ENCODE peak calls at places on chromosomes 3 and 15, in ten cellular contexts. One of them, this sample, is unnamed.

GRCh38 chr15:73254598-73254997 is 114.2 kb downstream of the HCN4 start:
- DNase-seq in G401: no peak
- DNase-seq in HT1080: no peak
- DNase-seq in GM12892: no peak
- DNase-seq in NCI-H1105: no peak
- DNase-seq in GM12891: no peak
- DNase-seq in stimulated activated CD8-positive, alpha-beta memory T cell treated with anti-CD3 and anti-CD28 coated beads, Interleukin-7, amount 100 ng/mL, for 24 hours: no peak
- DNase-seq in COR-L47: no peak
- DNase-seq in uterus: no peak
- DNase-seq in activated CD4-positive, alpha-beta T cell treated with anti-CD3 and anti-CD28 coated beads for 48 hours: no peak
- DNase-seq in this sample: no peak

GRCh38 chr3:5264093-5264610 is 76.6 kb downstream of the EDEM1 start:
- DNase-seq in G401: no peak
- DNase-seq in HT1080: no peak
- DNase-seq in GM12892: no peak
- DNase-seq in NCI-H1105: no peak
- DNase-seq in GM12891: no peak
- DNase-seq in stimulated activated CD8-positive, alpha-beta memory T cell treated with anti-CD3 and anti-CD28 coated beads, Interleukin-7, amount 100 ng/mL, for 24 hours: no peak
- DNase-seq in COR-L47: no peak
- DNase-seq in uterus: no peak
- DNase-seq in activated CD4-positive, alpha-beta T cell treated with anti-CD3 and anti-CD28 coated beads for 48 hours: no peak
- DNase-seq in this sample: no peak

GRCh38 chr15:82999905-83000671 is 11.4 kb downstream of the C15orf40 start:
- DNase-seq in G401: peak
- DNase-seq in HT1080: peak
- DNase-seq in GM12892: peak
- DNase-seq in NCI-H1105: peak
- DNase-seq in GM12891: peak
- DNase-seq in stimulated activated CD8-positive, alpha-beta memory T cell treated with anti-CD3 and anti-CD28 coated beads, Interleukin-7, amount 100 ng/mL, for 24 hours: no peak
- DNase-seq in COR-L47: peak
- DNase-seq in uterus: no peak
- DNase-seq in activated CD4-positive, alpha-beta T cell treated with anti-CD3 and anti-CD28 coated beads for 48 hours: peak
- DNase-seq in this sample: no peak

GRCh38 chr3:85709483-85709882 is 750.7 kb downstream of the CADM2 start:
- DNase-seq in G401: no peak
- DNase-seq in HT1080: no peak
- DNase-seq in GM12892: no peak
- DNase-seq in NCI-H1105: peak
- DNase-seq in GM12891: no peak
- DNase-seq in stimulated activated CD8-positive, alpha-beta memory T cell treated with anti-CD3 and anti-CD28 coated beads, Interleukin-7, amount 100 ng/mL, for 24 hours: no peak
- DNase-seq in COR-L47: no peak
- DNase-seq in uterus: no peak
- DNase-seq in activated CD4-positive, alpha-beta T cell treated with anti-CD3 and anti-CD28 coated beads for 48 hours: no peak
- DNase-seq in this sample: no peak

GRCh38 chr3:106769045-106769444 is 608.2 kb upstream of the CCDC54 start:
- DNase-seq in G401: no peak
- DNase-seq in HT1080: no peak
- DNase-seq in GM12892: no peak
- DNase-seq in NCI-H1105: no peak
- DNase-seq in GM12891: no peak
- DNase-seq in stimulated activated CD8-positive, alpha-beta memory T cell treated with anti-CD3 and anti-CD28 coated beads, Interleukin-7, amount 100 ng/mL, for 24 hours: no peak
- DNase-seq in COR-L47: no peak
- DNase-seq in uterus: no peak
- DNase-seq in activated CD4-positive, alpha-beta T cell treated with anti-CD3 and anti-CD28 coated beads for 48 hours: no peak
- DNase-seq in this sample: no peak

GRCh38 chr3:95923496-95924210 is 890.7 kb upstream of the EPHA6 start:
- DNase-seq in G401: no peak
- DNase-seq in HT1080: peak
- DNase-seq in GM12892: no peak
- DNase-seq in NCI-H1105: no peak
- DNase-seq in GM12891: no peak
- DNase-seq in stimulated activated CD8-positive, alpha-beta memory T cell treated with anti-CD3 and anti-CD28 coated beads, Interleukin-7, amount 100 ng/mL, for 24 hours: no peak
- DNase-seq in COR-L47: no peak
- DNase-seq in uterus: no peak
- DNase-seq in activated CD4-positive, alpha-beta T cell treated with anti-CD3 and anti-CD28 coated beads for 48 hours: peak
- DNase-seq in this sample: no peak

GRCh38 chr3:130905551-130905950 is 11.7 kb downstream of the ATP2C1 start:
- DNase-seq in G401: no peak
- DNase-seq in HT1080: no peak
- DNase-seq in GM12892: no peak
- DNase-seq in NCI-H1105: no peak
- DNase-seq in GM12891: no peak
- DNase-seq in stimulated activated CD8-positive, alpha-beta memory T cell treated with anti-CD3 and anti-CD28 coated beads, Interleukin-7, amount 100 ng/mL, for 24 hours: no peak
- DNase-seq in COR-L47: no peak
- DNase-seq in uterus: no peak
- DNase-seq in activated CD4-positive, alpha-beta T cell treated with anti-CD3 and anti-CD28 coated beads for 48 hours: no peak
- DNase-seq in this sample: no peak

GRCh38 chr15:68653031-68653635 is 74.3 kb downstream of the CORO2B start:
- DNase-seq in G401: no peak
- DNase-seq in HT1080: no peak
- DNase-seq in GM12892: no peak
- DNase-seq in NCI-H1105: no peak
- DNase-seq in GM12891: no peak
- DNase-seq in stimulated activated CD8-positive, alpha-beta memory T cell treated with anti-CD3 and anti-CD28 coated beads, Interleukin-7, amount 100 ng/mL, for 24 hours: no peak
- DNase-seq in COR-L47: no peak
- DNase-seq in uterus: peak
- DNase-seq in activated CD4-positive, alpha-beta T cell treated with anti-CD3 and anti-CD28 coated beads for 48 hours: no peak
- DNase-seq in this sample: no peak

This sample was measured in GM06990.